ENCODE peak calls at places on chromosomes 12 and 14, in five cellular contexts. E, Q, Y, B and M are unnamed samples.

GRCh38 chr14:97523936-97524335 is 726.8 kb downstream of the VRK1 start:
- DNase-seq in E (no peak), Q (no peak), Y (no peak), B (no peak), M (no peak)

GRCh38 chr14:47438650-47439140 is 236.7 kb downstream of the MDGA2 start:
- DNase-seq in E (peak), Q (no peak), Y (no peak), B (no peak), M (no peak)

GRCh38 chr12:57106021-57106708 is 5.0 kb downstream of the STAT6 start:
- DNase-seq in E (no peak), Q (no peak), Y (no peak), B (no peak), M (no peak)

GRCh38 chr14:100857196-100857922 is 31.4 kb downstream of the MEG3 start:
- DNase-seq in E (no peak), Q (no peak), Y (no peak), B (no peak), M (no peak)

GRCh38 chr14:29321646-29322045 is 555.1 kb downstream of the FOXG1 start:
- DNase-seq in E (no peak), Q (no peak), Y (peak), B (no peak), M (peak)

GRCh38 chr12:102300824-102301461 is 103.3 kb upstream of the PMCH start:
- DNase-seq in E (no peak), Q (no peak), Y (no peak), B (no peak), M (peak)

GRCh38 chr14:93032301-93032929 is 83.3 kb downstream of the ITPK1 start:
- DNase-seq in E (no peak), Q (no peak), Y (no peak), B (no peak), M (no peak)

GRCh38 chr12:26028953-26029740 is 70.7 kb downstream of the RASSF8 start:
- DNase-seq in E (peak), Q (no peak), Y (no peak), B (no peak), M (peak)

GRCh38 chr12:121483950-121484349 is 84.0 kb downstream of the RNF34 start:
- DNase-seq in E (no peak), Q (no peak), Y (no peak), B (no peak), M (no peak)

GRCh38 chr14:105748204-105748578 is 221.8 kb downstream of the TMEM121 start:
- DNase-seq in E (no peak), Q (no peak), Y (no peak), B (no peak), M (no peak)

GRCh38 chr12:94954029-94954685 is 49.3 kb downstream of the NDUFA12 start:
- DNase-seq in E (no peak), Q (no peak), Y (peak), B (no peak), M (peak)

GRCh38 chr12:38158428-38159091 is 158.0 kb upstream of the ALG10B start:
- DNase-seq in E (no peak), Q (no peak), Y (no peak), B (no peak), M (no peak)

GRCh38 chr12:7460375-7461259 is 16.7 kb upstream of the CD163L1 start:
- DNase-seq in E (peak), Q (no peak), Y (no peak), B (no peak), M (peak)

GRCh38 chr14:68598621-68599447 is 194.0 kb downstream of the ZFP36L1 start:
- DNase-seq in E (peak), Q (no peak), Y (no peak), B (peak), M (no peak)

GRCh38 chr14:20631821-20632389 is 9.6 kb downstream of the OR6S1 start:
- DNase-seq in E (no peak), Q (no peak), Y (no peak), B (no peak), M (no peak)

GRCh38 chr12:94235894-94236293 is 87.5 kb downstream of the PLXNC1 start:
- DNase-seq in E (no peak), Q (no peak), Y (no peak), B (no peak), M (no peak)

GRCh38 chr14:93749081-93749430 is 39.2 kb downstream of the PRIMA1 start:
- DNase-seq in E (no peak), Q (no peak), Y (no peak), B (no peak), M (no peak)

GRCh38 chr12:53659609-53660008 is 16.3 kb downstream of the ATP5MC2 start:
- DNase-seq in E (no peak), Q (no peak), Y (no peak), B (no peak), M (no peak)

GRCh38 chr12:116492703-116493324 is 66.4 kb upstream of the MAP1LC3B2 start:
- DNase-seq in E (peak), Q (no peak), Y (no peak), B (no peak), M (peak)

GRCh38 chr14:32300146-32300545 is 29.0 kb upstream of the AKAP6 start:
- DNase-seq in E (no peak), Q (no peak), Y (no peak), B (no peak), M (no peak)

GRCh38 chr12:5912437-5913334 is 32.4 kb downstream of the ANO2 start:
- DNase-seq in E (no peak), Q (no peak), Y (no peak), B (no peak), M (no peak)

GRCh38 chr14:42138406-42138805 is 531.7 kb downstream of the LRFN5 start:
- DNase-seq in E (no peak), Q (no peak), Y (no peak), B (no peak), M (no peak)

GRCh38 chr12:47038270-47038748 is 41.1 kb upstream of the PCED1B start:
- DNase-seq in E (no peak), Q (no peak), Y (no peak), B (no peak), M (no peak)

GRCh38 chr12:118534003-118534402 is 157.6 kb downstream of the SUDS3 start:
- DNase-seq in E (no peak), Q (no peak), Y (no peak), B (no peak), M (no peak)

GRCh38 chr14:57287745-57288144 is 19.0 kb downstream of the AP5M1 start:
- DNase-seq in E (no peak), Q (no peak), Y (no peak), B (no peak), M (no peak)

GRCh38 chr14:57295261-57295660 is 26.5 kb downstream of the AP5M1 start:
- DNase-seq in E (no peak), Q (no peak), Y (no peak), B (no peak), M (no peak)

GRCh38 chr14:57291692-57292647 is 23.2 kb downstream of the AP5M1 start:
- DNase-seq in E (no peak), Q (no peak), Y (no peak), B (no peak), M (no peak)

GRCh38 chr14:57293851-57294837 is 25.4 kb downstream of the AP5M1 start:
- DNase-seq in E (peak), Q (no peak), Y (no peak), B (no peak), M (no peak)

GRCh38 chr14:57290753-57291152 is 22.0 kb downstream of the AP5M1 start:
- DNase-seq in E (no peak), Q (no peak), Y (no peak), B (no peak), M (no peak)
- TF ChIP-seq CTCF in E (no peak), Q (no peak), Y (no peak), B (no peak), M (no peak)

DNA sequence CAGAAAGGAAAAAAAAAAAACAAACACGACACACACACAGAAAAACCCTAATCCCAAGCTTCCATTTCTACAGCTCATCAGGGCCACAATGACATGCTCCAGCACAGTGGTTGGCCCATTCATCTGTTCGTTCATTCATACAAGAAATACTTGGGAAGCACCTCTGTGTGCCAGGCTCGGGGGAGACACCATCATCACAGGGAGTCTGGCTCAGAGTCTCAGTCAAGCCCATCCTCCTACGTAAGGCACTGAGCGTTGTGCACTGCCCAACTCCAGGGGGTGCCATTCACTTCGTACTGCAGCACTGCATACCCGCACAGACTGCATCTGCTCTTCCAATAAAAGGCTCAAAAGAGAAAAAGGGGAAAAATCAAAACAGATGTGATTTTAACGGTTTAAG is 15.3 kb downstream of the VPS37B start:
- DNase-seq in E (no peak), Q (no peak), Y (no peak), B (no peak), M (no peak)
- TF ChIP-seq CTCF in E (peak), Q (peak), Y (peak), B (peak), M (peak)

DNA sequence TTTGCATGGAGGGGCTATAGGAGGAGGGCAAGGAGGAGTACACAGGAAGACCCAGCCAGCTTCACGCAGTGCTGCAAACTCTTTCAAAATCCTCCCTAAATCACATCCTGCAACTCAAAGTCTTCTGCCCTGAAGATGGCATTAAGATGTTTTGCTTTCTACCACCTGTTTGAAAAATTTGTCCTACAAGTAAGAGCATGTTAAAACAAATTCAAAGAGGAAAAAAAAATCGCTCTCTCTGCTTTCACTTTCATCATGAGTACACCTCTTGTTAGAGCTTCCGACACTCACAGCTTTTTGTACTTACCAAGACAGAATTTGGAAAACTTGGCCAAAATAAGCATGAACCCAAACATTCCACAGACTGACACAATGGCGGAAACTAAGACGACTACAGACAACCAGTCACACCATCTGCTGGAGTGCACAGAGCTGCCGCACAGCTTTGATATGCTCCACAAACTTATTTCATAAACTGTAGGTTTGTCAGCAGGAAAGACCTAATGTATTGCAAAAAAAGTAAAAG is 21.3 kb downstream of the GCH1 start:
- DNase-seq in E (peak), Q (no peak), Y (no peak), B (no peak), M (no peak)
- TF ChIP-seq CTCF in E (no peak), Q (no peak), Y (no peak), B (no peak), M (no peak)

GRCh38 chr12:12714276-12715001 is 2.7 kb upstream of the CDKN1B start:
- DNase-seq in E (no peak), Q (no peak), Y (no peak), B (no peak), M (no peak)
- TF ChIP-seq CTCF in E (peak), Q (no peak), Y (peak), B (no peak), M (peak)

GRCh38 chr14:81868172-81868571 is 334.5 kb upstream of the SEL1L start:
- DNase-seq in E (no peak), Q (no peak), Y (no peak), B (no peak), M (no peak)
- TF ChIP-seq CTCF in E (no peak), Q (peak), Y (no peak), B (no peak), M (no peak)

GRCh38 chr12:62802981-62803380 is 132.0 kb downstream of the PPM1H start:
- DNase-seq in E (no peak), Q (no peak), Y (no peak), B (no peak), M (no peak)
- TF ChIP-seq CTCF in E (peak), Q (no peak), Y (peak), B (no peak), M (no peak)

GRCh38 chr12:27778206-27778605 is 1.8 kb upstream of the KLHL42 start:
- DNase-seq in E (no peak), Q (no peak), Y (no peak), B (no peak), M (no peak)

GRCh38 chr12:27781680-27782079 is 1.6 kb upstream of the MANSC4 start:
- DNase-seq in E (peak), Q (no peak), Y (no peak), B (no peak), M (no peak)

GRCh38 chr12:27779416-27779815 is 617 bp upstream of the KLHL42 start:
- DNase-seq in E (no peak), Q (no peak), Y (no peak), B (no peak), M (no peak)

GRCh38 chr12:27780612-27781408 is 774 bp upstream of the MANSC4 start:
- DNase-seq in E (no peak), Q (no peak), Y (no peak), B (peak), M (no peak)

DNA sequence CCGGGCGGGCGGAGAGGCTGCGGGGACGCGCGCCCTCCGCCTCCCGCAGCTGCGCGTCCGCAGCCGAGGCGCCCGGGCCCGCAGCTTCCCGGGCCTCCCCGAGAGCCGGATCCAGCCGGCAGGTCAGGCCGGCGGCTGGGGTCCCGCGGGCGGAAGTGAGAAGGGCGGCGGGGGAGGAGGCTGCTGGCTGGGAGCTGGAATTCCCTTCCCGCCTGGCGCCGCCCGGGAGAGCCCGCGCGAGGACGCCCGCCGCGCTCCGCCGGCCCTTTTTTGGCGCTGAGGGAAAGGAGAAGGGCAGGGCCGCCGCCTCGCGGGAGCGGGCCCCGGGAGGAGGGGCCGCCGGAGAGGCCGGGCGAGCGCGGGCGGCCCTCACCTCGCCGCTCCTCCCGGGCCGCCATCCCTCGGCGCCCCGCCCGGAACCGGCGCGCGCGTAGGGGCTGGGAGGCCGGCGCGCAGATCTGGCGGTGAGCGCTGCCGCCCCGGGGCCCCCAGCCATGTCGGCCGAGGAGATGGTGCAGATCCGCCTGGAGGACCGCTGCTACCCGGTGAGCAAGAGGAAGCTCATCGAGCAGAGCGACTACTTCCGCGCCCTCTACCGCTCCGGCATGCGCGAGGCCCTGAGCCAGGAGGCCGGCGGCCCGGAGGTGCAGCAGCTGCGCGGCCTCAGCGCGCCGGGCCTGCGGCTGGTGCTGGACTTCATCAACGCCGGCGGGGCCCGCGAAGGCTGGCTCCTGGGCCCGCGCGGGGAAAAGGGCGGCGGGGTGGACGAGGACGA is at the start of the genes KLHL42 and MANSC4:
- DNase-seq in E (peak), Q (peak), Y (peak), B (peak), M (no peak)
- TF ChIP-seq CTCF in E (no peak), Q (peak), Y (no peak), B (no peak), M (no peak)

GRCh38 chr14:76473381-76474263 is 97.7 kb downstream of the ESRRB start:
- DNase-seq in E (no peak), Q (no peak), Y (no peak), B (no peak), M (no peak)
- TF ChIP-seq CTCF in E (peak), Q (peak), Y (no peak), B (no peak), M (peak)

GRCh38 chr14:88468396-88468795 is 82.9 kb downstream of the SPATA7 start:
- DNase-seq in E (peak), Q (no peak), Y (peak), B (no peak), M (no peak)

DNA sequence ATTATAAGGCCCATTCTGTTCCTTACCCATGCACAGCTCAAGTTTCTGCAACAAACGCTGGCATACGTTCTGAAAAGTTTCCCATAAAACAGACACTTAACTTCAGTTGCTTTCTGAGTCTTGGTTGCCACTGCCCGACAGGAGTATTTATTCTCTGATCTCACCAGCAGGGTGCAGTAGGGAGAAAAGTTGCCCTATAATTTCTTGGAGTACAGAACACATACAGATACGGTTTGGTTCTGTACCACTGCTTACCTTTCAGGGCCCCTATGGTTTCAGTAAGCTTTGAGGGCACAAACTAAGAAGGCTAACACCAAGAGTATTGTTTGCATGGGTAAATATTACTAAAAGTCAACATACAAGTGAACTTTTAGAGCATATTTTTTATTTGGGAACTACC is 77.9 kb downstream of the SPATA7 start:
- DNase-seq in E (no peak), Q (no peak), Y (no peak), B (no peak), M (no peak)
- TF ChIP-seq CTCF in E (peak), Q (peak), Y (peak), B (no peak), M (peak)

GRCh38 chr14:88233915-88234314 is 89.2 kb downstream of the KCNK10 start:
- DNase-seq in E (no peak), Q (no peak), Y (no peak), B (no peak), M (peak)
- TF ChIP-seq CTCF in E (peak), Q (peak), Y (peak), B (no peak), M (peak)